ENCODE peak calls at places on chromosome 3, in six cellular contexts. One of them, this sample, is unnamed.

GRCh38 chr3:151301787-151302186 is 14.8 kb downstream of the GPR87 start:
- DNase-seq in HL-60: no peak
- DNase-seq in hippocampal formation: no peak
- DNase-seq in activated T-cell treated with anti-CD3 and anti-CD28 coated beads, Interleukin-2, amount 50 U/mL, for 1 hour: no peak
- DNase-seq in lung microvascular endothelial cell: no peak
- DNase-seq in NCI-H1105 treated with DMSO at 0.1 percent for 48 hours: no peak
- DNase-seq in this sample: no peak

GRCh38 chr3:119700269-119700919 is 2.4 kb upstream of the CFAP91 start:
- DNase-seq in HL-60: peak
- DNase-seq in lung microvascular endothelial cell: peak
- DNase-seq in activated T-cell treated with anti-CD3 and anti-CD28 coated beads, Interleukin-2, amount 50 U/mL, for 1 hour: no peak
- DNase-seq in hippocampal formation: no peak
- DNase-seq in NCI-H1105 treated with DMSO at 0.1 percent for 48 hours: no peak
- DNase-seq in this sample: no peak

GRCh38 chr3:16203671-16204629 is 29.5 kb downstream of the GALNT15 start:
- DNase-seq in hippocampal formation: no peak
- DNase-seq in NCI-H1105 treated with DMSO at 0.1 percent for 48 hours: no peak
- DNase-seq in lung microvascular endothelial cell: no peak
- DNase-seq in HL-60: no peak
- DNase-seq in activated T-cell treated with anti-CD3 and anti-CD28 coated beads, Interleukin-2, amount 50 U/mL, for 1 hour: no peak
- DNase-seq in this sample: peak

GRCh38 chr3:58646503-58646902 is 20.1 kb downstream of the FAM3D start:
- DNase-seq in HL-60: no peak
- DNase-seq in hippocampal formation: no peak
- DNase-seq in activated T-cell treated with anti-CD3 and anti-CD28 coated beads, Interleukin-2, amount 50 U/mL, for 1 hour: no peak
- DNase-seq in lung microvascular endothelial cell: peak
- DNase-seq in NCI-H1105 treated with DMSO at 0.1 percent for 48 hours: no peak
- DNase-seq in this sample: no peak

GRCh38 chr3:146781059-146781458 is 175.9 kb upstream of the PLSCR5 start:
- DNase-seq in hippocampal formation: no peak
- DNase-seq in HL-60: no peak
- DNase-seq in NCI-H1105 treated with DMSO at 0.1 percent for 48 hours: no peak
- DNase-seq in lung microvascular endothelial cell: no peak
- DNase-seq in activated T-cell treated with anti-CD3 and anti-CD28 coated beads, Interleukin-2, amount 50 U/mL, for 1 hour: no peak
- DNase-seq in this sample: no peak

GRCh38 chr3:127889976-127890650 is 24.9 kb upstream of the KBTBD12 start:
- DNase-seq in hippocampal formation: no peak
- DNase-seq in activated T-cell treated with anti-CD3 and anti-CD28 coated beads, Interleukin-2, amount 50 U/mL, for 1 hour: no peak
- DNase-seq in lung microvascular endothelial cell: no peak
- DNase-seq in NCI-H1105 treated with DMSO at 0.1 percent for 48 hours: no peak
- DNase-seq in HL-60: no peak
- DNase-seq in this sample: no peak

GRCh38 chr3:18556001-18556408 is 130.9 kb upstream of the SATB1 start:
- DNase-seq in activated T-cell treated with anti-CD3 and anti-CD28 coated beads, Interleukin-2, amount 50 U/mL, for 1 hour: no peak
- DNase-seq in hippocampal formation: no peak
- DNase-seq in NCI-H1105 treated with DMSO at 0.1 percent for 48 hours: no peak
- DNase-seq in lung microvascular endothelial cell: no peak
- DNase-seq in HL-60: no peak
- DNase-seq in this sample: no peak

GRCh38 chr3:100913870-100914654 is 79.2 kb downstream of the ABI3BP start:
- DNase-seq in activated T-cell treated with anti-CD3 and anti-CD28 coated beads, Interleukin-2, amount 50 U/mL, for 1 hour: no peak
- DNase-seq in lung microvascular endothelial cell: peak
- DNase-seq in NCI-H1105 treated with DMSO at 0.1 percent for 48 hours: no peak
- DNase-seq in HL-60: no peak
- DNase-seq in hippocampal formation: no peak
- DNase-seq in this sample: no peak

GRCh38 chr3:72999971-73000370 is 3.4 kb downstream of the PPP4R2 start:
- DNase-seq in lung microvascular endothelial cell: no peak
- DNase-seq in NCI-H1105 treated with DMSO at 0.1 percent for 48 hours: no peak
- DNase-seq in hippocampal formation: no peak
- DNase-seq in HL-60: no peak
- DNase-seq in activated T-cell treated with anti-CD3 and anti-CD28 coated beads, Interleukin-2, amount 50 U/mL, for 1 hour: no peak
- DNase-seq in this sample: no peak

GRCh38 chr3:185709241-185709955 is 115.4 kb downstream of the IGF2BP2 start:
- DNase-seq in HL-60: no peak
- DNase-seq in NCI-H1105 treated with DMSO at 0.1 percent for 48 hours: no peak
- DNase-seq in lung microvascular endothelial cell: no peak
- DNase-seq in activated T-cell treated with anti-CD3 and anti-CD28 coated beads, Interleukin-2, amount 50 U/mL, for 1 hour: no peak
- DNase-seq in hippocampal formation: no peak
- DNase-seq in this sample: no peak

GRCh38 chr3:95399580-95399979 is 1336.7 kb downstream of the NSUN3 start:
- DNase-seq in HL-60: no peak
- DNase-seq in activated T-cell treated with anti-CD3 and anti-CD28 coated beads, Interleukin-2, amount 50 U/mL, for 1 hour: no peak
- DNase-seq in NCI-H1105 treated with DMSO at 0.1 percent for 48 hours: no peak
- DNase-seq in hippocampal formation: no peak
- DNase-seq in lung microvascular endothelial cell: no peak
- DNase-seq in this sample: no peak

GRCh38 chr3:139198929-139199328 is 144.9 kb upstream of the MRPS22 start:
- DNase-seq in lung microvascular endothelial cell: no peak
- DNase-seq in HL-60: no peak
- DNase-seq in hippocampal formation: no peak
- DNase-seq in activated T-cell treated with anti-CD3 and anti-CD28 coated beads, Interleukin-2, amount 50 U/mL, for 1 hour: no peak
- DNase-seq in NCI-H1105 treated with DMSO at 0.1 percent for 48 hours: no peak
- DNase-seq in this sample: no peak

GRCh38 chr3:28788571-28788970 is 439.9 kb upstream of the AZI2 start:
- DNase-seq in NCI-H1105 treated with DMSO at 0.1 percent for 48 hours: no peak
- DNase-seq in activated T-cell treated with anti-CD3 and anti-CD28 coated beads, Interleukin-2, amount 50 U/mL, for 1 hour: no peak
- DNase-seq in hippocampal formation: no peak
- DNase-seq in lung microvascular endothelial cell: no peak
- DNase-seq in HL-60: no peak
- DNase-seq in this sample: no peak

GRCh38 chr3:183295211-183295610 is 42.2 kb downstream of the B3GNT5 start:
- DNase-seq in HL-60: peak
- DNase-seq in hippocampal formation: no peak
- DNase-seq in activated T-cell treated with anti-CD3 and anti-CD28 coated beads, Interleukin-2, amount 50 U/mL, for 1 hour: no peak
- DNase-seq in NCI-H1105 treated with DMSO at 0.1 percent for 48 hours: no peak
- DNase-seq in lung microvascular endothelial cell: peak
- DNase-seq in this sample: no peak

GRCh38 chr3:48189321-48189720 is 1.1 kb upstream of the CDC25A start:
- DNase-seq in NCI-H1105 treated with DMSO at 0.1 percent for 48 hours: no peak
- DNase-seq in hippocampal formation: no peak
- DNase-seq in lung microvascular endothelial cell: no peak
- DNase-seq in HL-60: no peak
- DNase-seq in activated T-cell treated with anti-CD3 and anti-CD28 coated beads, Interleukin-2, amount 50 U/mL, for 1 hour: no peak
- DNase-seq in this sample: no peak

GRCh38 chr3:56812749-56813655 is 11.3 kb upstream of the ARHGEF3 start:
- DNase-seq in hippocampal formation: no peak
- DNase-seq in activated T-cell treated with anti-CD3 and anti-CD28 coated beads, Interleukin-2, amount 50 U/mL, for 1 hour: no peak
- DNase-seq in lung microvascular endothelial cell: peak
- DNase-seq in HL-60: no peak
- DNase-seq in NCI-H1105 treated with DMSO at 0.1 percent for 48 hours: no peak
- DNase-seq in this sample: no peak

This sample was measured in frontal cortex.